ENCODE peak calls at places on chromosomes 11 and 22, in nine cellular contexts. One of them, this sample, is unnamed.

GRCh38 chr22:47564651-47565050 is 802.2 kb downstream of the TBC1D22A start:
- DNase-seq in astrocyte of the cerebellum: no peak
- DNase-seq in glutamatergic neuron: no peak
- DNase-seq in ascending aorta: no peak
- DNase-seq in kidney: no peak
- DNase-seq in CD8-positive, alpha-beta T cell: peak; percentile 25
- DNase-seq in chondrocyte: no peak
- DNase-seq in A549: no peak
- DNase-seq in tibial nerve: no peak
- DNase-seq in this sample: no peak

GRCh38 chr22:25970996-25971811 is 198.1 kb upstream of the SEZ6L start:
- DNase-seq in astrocyte of the cerebellum: no peak
- DNase-seq in glutamatergic neuron: no peak
- DNase-seq in ascending aorta: no peak
- DNase-seq in kidney: no peak
- DNase-seq in CD8-positive, alpha-beta T cell: no peak
- DNase-seq in chondrocyte: no peak
- DNase-seq in A549: no peak
- DNase-seq in tibial nerve: no peak
- DNase-seq in this sample: no peak

GRCh38 chr22:23074451-23074850 is 4.1 kb downstream of the GNAZ start:
- DNase-seq in astrocyte of the cerebellum: no peak
- DNase-seq in glutamatergic neuron: peak; percentile 7
- DNase-seq in ascending aorta: no peak
- DNase-seq in kidney: peak; percentile 59
- DNase-seq in CD8-positive, alpha-beta T cell: no peak
- DNase-seq in chondrocyte: peak; percentile 68
- DNase-seq in A549: no peak
- DNase-seq in tibial nerve: no peak
- DNase-seq in this sample: no peak

GRCh38 chr22:46067159-46068111 is 82.9 kb upstream of the PPARA start:
- DNase-seq in astrocyte of the cerebellum: no peak
- DNase-seq in glutamatergic neuron: peak; percentile 9
- DNase-seq in ascending aorta: peak; percentile 57
- DNase-seq in kidney: peak; percentile 32
- DNase-seq in CD8-positive, alpha-beta T cell: no peak
- DNase-seq in chondrocyte: no peak
- DNase-seq in A549: no peak
- DNase-seq in tibial nerve: peak; percentile 4
- DNase-seq in this sample: no peak

GRCh38 chr11:95230054-95231034 is 658 bp downstream of the SESN3 start:
- DNase-seq in astrocyte of the cerebellum: no peak
- DNase-seq in glutamatergic neuron: peak; percentile 63
- DNase-seq in ascending aorta: peak; percentile 63
- DNase-seq in kidney: peak; percentile 85
- DNase-seq in CD8-positive, alpha-beta T cell: peak; percentile 60
- DNase-seq in chondrocyte: peak; percentile 81
- DNase-seq in A549: peak; percentile 7
- DNase-seq in tibial nerve: no peak
- DNase-seq in this sample: peak; percentile 20

GRCh38 chr11:114209343-114209742 is 86.9 kb upstream of the NNMT start:
- DNase-seq in astrocyte of the cerebellum: no peak
- DNase-seq in glutamatergic neuron: no peak
- DNase-seq in ascending aorta: no peak
- DNase-seq in kidney: no peak
- DNase-seq in CD8-positive, alpha-beta T cell: no peak
- DNase-seq in chondrocyte: no peak
- DNase-seq in A549: no peak
- DNase-seq in tibial nerve: no peak
- DNase-seq in this sample: no peak

GRCh38 chr11:126053340-126054286 is 9.1 kb downstream of the CDON start:
- DNase-seq in astrocyte of the cerebellum: no peak
- DNase-seq in glutamatergic neuron: no peak
- DNase-seq in ascending aorta: no peak
- DNase-seq in kidney: no peak
- DNase-seq in CD8-positive, alpha-beta T cell: no peak
- DNase-seq in chondrocyte: no peak
- DNase-seq in A549: no peak
- DNase-seq in tibial nerve: no peak
- DNase-seq in this sample: no peak

GRCh38 chr22:48953103-48953720 is 874.5 kb downstream of the BRD1 start:
- DNase-seq in astrocyte of the cerebellum: no peak
- DNase-seq in glutamatergic neuron: no peak
- DNase-seq in ascending aorta: peak; percentile 13
- DNase-seq in kidney: no peak
- DNase-seq in CD8-positive, alpha-beta T cell: peak; percentile 38
- DNase-seq in chondrocyte: peak; percentile 14
- DNase-seq in A549: no peak
- DNase-seq in tibial nerve: no peak
- DNase-seq in this sample: peak; percentile 7

GRCh38 chr11:107928767-107929507 is 689 bp downstream of the RAB39A start:
- DNase-seq in astrocyte of the cerebellum: no peak
- DNase-seq in glutamatergic neuron: peak; percentile 50
- DNase-seq in ascending aorta: no peak
- DNase-seq in kidney: peak; percentile 71
- DNase-seq in CD8-positive, alpha-beta T cell: no peak
- DNase-seq in chondrocyte: no peak
- DNase-seq in A549: no peak
- DNase-seq in tibial nerve: no peak
- DNase-seq in this sample: no peak

GRCh38 chr11:95228081-95228859 is 2.7 kb downstream of the SESN3 start:
- DNase-seq in astrocyte of the cerebellum: no peak
- DNase-seq in glutamatergic neuron: no peak
- DNase-seq in ascending aorta: no peak
- DNase-seq in kidney: no peak
- DNase-seq in CD8-positive, alpha-beta T cell: no peak
- DNase-seq in chondrocyte: no peak
- DNase-seq in A549: no peak
- DNase-seq in tibial nerve: no peak
- DNase-seq in this sample: no peak

GRCh38 chr11:75059299-75059698 is 37.4 kb downstream of the OR2AT4 start:
- DNase-seq in astrocyte of the cerebellum: no peak
- DNase-seq in glutamatergic neuron: no peak
- DNase-seq in ascending aorta: no peak
- DNase-seq in kidney: no peak
- DNase-seq in CD8-positive, alpha-beta T cell: no peak
- DNase-seq in chondrocyte: no peak
- DNase-seq in A549: no peak
- DNase-seq in tibial nerve: no peak
- DNase-seq in this sample: no peak

GRCh38 chr11:75066061-75066460 is 30.6 kb downstream of the OR2AT4 start:
- DNase-seq in astrocyte of the cerebellum: no peak
- DNase-seq in glutamatergic neuron: no peak
- DNase-seq in ascending aorta: no peak
- DNase-seq in kidney: no peak
- DNase-seq in CD8-positive, alpha-beta T cell: no peak
- DNase-seq in chondrocyte: no peak
- DNase-seq in A549: no peak
- DNase-seq in tibial nerve: no peak
- DNase-seq in this sample: no peak

GRCh38 chr11:75068993-75069392 is 27.7 kb downstream of the OR2AT4 start:
- DNase-seq in astrocyte of the cerebellum: no peak
- DNase-seq in glutamatergic neuron: no peak
- DNase-seq in ascending aorta: no peak
- DNase-seq in kidney: no peak
- DNase-seq in CD8-positive, alpha-beta T cell: no peak
- DNase-seq in chondrocyte: no peak
- DNase-seq in A549: no peak
- DNase-seq in tibial nerve: no peak
- DNase-seq in this sample: no peak

GRCh38 chr11:75068559-75068958 is 28.1 kb downstream of the OR2AT4 start:
- DNase-seq in astrocyte of the cerebellum: no peak
- DNase-seq in glutamatergic neuron: no peak
- DNase-seq in ascending aorta: no peak
- DNase-seq in kidney: no peak
- DNase-seq in CD8-positive, alpha-beta T cell: no peak
- DNase-seq in chondrocyte: no peak
- DNase-seq in A549: no peak
- DNase-seq in tibial nerve: no peak
- DNase-seq in this sample: no peak

DNA sequence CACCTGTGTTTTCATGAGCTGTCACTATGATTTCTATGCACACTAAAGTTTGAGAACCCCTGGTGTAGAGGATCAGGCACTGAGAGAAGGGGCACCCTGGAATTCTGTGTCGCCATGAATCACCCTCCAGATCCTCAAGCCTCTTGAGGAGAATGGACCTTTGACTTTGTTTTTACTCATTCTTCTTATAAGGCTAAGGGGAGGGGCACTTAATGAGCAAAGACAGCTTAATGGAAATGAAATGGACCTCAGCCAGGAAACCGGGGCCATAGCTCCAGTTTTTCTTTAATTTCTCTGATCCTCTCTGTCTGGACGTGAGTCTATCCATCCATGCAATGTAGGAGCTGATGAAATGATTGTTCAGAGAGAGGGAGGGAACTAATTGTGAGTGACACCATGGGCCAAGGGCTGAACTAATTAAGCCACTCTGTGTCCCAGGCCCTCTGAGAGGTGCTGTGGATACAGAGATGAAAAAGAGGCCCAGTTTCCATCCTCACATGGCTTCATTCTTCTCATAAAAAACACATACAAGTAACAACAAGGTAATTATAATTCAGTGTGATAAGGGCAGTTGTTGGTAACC is 32.9 kb downstream of the OR2AT4 start:
- DNase-seq in astrocyte of the cerebellum: no peak
- DNase-seq in glutamatergic neuron: no peak
- DNase-seq in ascending aorta: no peak
- DNase-seq in kidney: no peak
- DNase-seq in CD8-positive, alpha-beta T cell: no peak
- DNase-seq in chondrocyte: no peak
- DNase-seq in A549: no peak
- DNase-seq in tibial nerve: no peak
- DNase-seq in this sample: no peak
- TF ChIP-seq CTCF in astrocyte of the cerebellum: no peak
- TF ChIP-seq CTCF in glutamatergic neuron: no peak
- TF ChIP-seq CTCF in ascending aorta: no peak
- TF ChIP-seq CTCF in kidney: no peak
- TF ChIP-seq CTCF in CD8-positive, alpha-beta T cell: no peak
- TF ChIP-seq CTCF in chondrocyte: no peak
- TF ChIP-seq CTCF in A549: no peak
- TF ChIP-seq CTCF in tibial nerve: no peak
- TF ChIP-seq CTCF in this sample: no peak

GRCh38 chr11:61295596-61295926 is 445 bp upstream of the VWCE start:
- DNase-seq in astrocyte of the cerebellum: no peak
- DNase-seq in glutamatergic neuron: no peak
- DNase-seq in ascending aorta: no peak
- DNase-seq in kidney: no peak
- DNase-seq in CD8-positive, alpha-beta T cell: no peak
- DNase-seq in chondrocyte: no peak
- DNase-seq in A549: no peak
- DNase-seq in tibial nerve: no peak
- DNase-seq in this sample: no peak

GRCh38 chr11:61297341-61297740 is 2.2 kb upstream of the VWCE start:
- DNase-seq in astrocyte of the cerebellum: no peak
- DNase-seq in glutamatergic neuron: no peak
- DNase-seq in ascending aorta: no peak
- DNase-seq in kidney: no peak
- DNase-seq in CD8-positive, alpha-beta T cell: no peak
- DNase-seq in chondrocyte: no peak
- DNase-seq in A549: no peak
- DNase-seq in tibial nerve: no peak
- DNase-seq in this sample: no peak

GRCh38 chr11:61290905-61291690 is 4.0 kb downstream of the VWCE start:
- DNase-seq in astrocyte of the cerebellum: no peak
- DNase-seq in glutamatergic neuron: no peak
- DNase-seq in ascending aorta: no peak
- DNase-seq in kidney: no peak
- DNase-seq in CD8-positive, alpha-beta T cell: no peak
- DNase-seq in chondrocyte: no peak
- DNase-seq in A549: no peak
- DNase-seq in tibial nerve: no peak
- DNase-seq in this sample: no peak

GRCh38 chr11:61294717-61295595 is at the start of gene VWCE:
- DNase-seq in astrocyte of the cerebellum: no peak
- DNase-seq in glutamatergic neuron: peak; percentile 85
- DNase-seq in ascending aorta: peak; percentile 67
- DNase-seq in kidney: peak; percentile 86
- DNase-seq in CD8-positive, alpha-beta T cell: peak; percentile 71
- DNase-seq in chondrocyte: no peak
- DNase-seq in A549: peak; percentile 62
- DNase-seq in tibial nerve: no peak
- DNase-seq in this sample: peak; percentile 37

GRCh38 chr11:61293869-61294716 is 1.0 kb downstream of the VWCE start:
- DNase-seq in astrocyte of the cerebellum: no peak
- DNase-seq in glutamatergic neuron: peak; percentile 67
- DNase-seq in ascending aorta: peak; percentile 72
- DNase-seq in kidney: peak; percentile 87
- DNase-seq in CD8-positive, alpha-beta T cell: no peak
- DNase-seq in chondrocyte: no peak
- DNase-seq in A549: peak; percentile 67
- DNase-seq in tibial nerve: peak; percentile 28
- DNase-seq in this sample: peak; percentile 19
- TF ChIP-seq CTCF in astrocyte of the cerebellum: no peak
- TF ChIP-seq CTCF in glutamatergic neuron: no peak
- TF ChIP-seq CTCF in ascending aorta: no peak
- TF ChIP-seq CTCF in kidney: no peak
- TF ChIP-seq CTCF in CD8-positive, alpha-beta T cell: no peak
- TF ChIP-seq CTCF in chondrocyte: no peak
- TF ChIP-seq CTCF in A549: no peak
- TF ChIP-seq CTCF in tibial nerve: no peak
- TF ChIP-seq CTCF in this sample: no peak

GRCh38 chr11:11157201-11157600 is 195.8 kb downstream of the CSNK2A3 start:
- DNase-seq in astrocyte of the cerebellum: no peak
- DNase-seq in glutamatergic neuron: peak; percentile 60
- DNase-seq in ascending aorta: no peak
- DNase-seq in kidney: no peak
- DNase-seq in CD8-positive, alpha-beta T cell: peak; percentile 77
- DNase-seq in chondrocyte: no peak
- DNase-seq in A549: peak; percentile 41
- DNase-seq in tibial nerve: no peak
- DNase-seq in this sample: no peak
- TF ChIP-seq CTCF in astrocyte of the cerebellum: peak; percentile 51
- TF ChIP-seq CTCF in glutamatergic neuron: peak; percentile 39
- TF ChIP-seq CTCF in ascending aorta: peak; percentile 29
- TF ChIP-seq CTCF in kidney: peak; percentile 34
- TF ChIP-seq CTCF in CD8-positive, alpha-beta T cell: peak; percentile 61
- TF ChIP-seq CTCF in chondrocyte: peak; percentile 73
- TF ChIP-seq CTCF in A549: peak; percentile 7
- TF ChIP-seq CTCF in tibial nerve: no peak
- TF ChIP-seq CTCF in this sample: no peak

DNA sequence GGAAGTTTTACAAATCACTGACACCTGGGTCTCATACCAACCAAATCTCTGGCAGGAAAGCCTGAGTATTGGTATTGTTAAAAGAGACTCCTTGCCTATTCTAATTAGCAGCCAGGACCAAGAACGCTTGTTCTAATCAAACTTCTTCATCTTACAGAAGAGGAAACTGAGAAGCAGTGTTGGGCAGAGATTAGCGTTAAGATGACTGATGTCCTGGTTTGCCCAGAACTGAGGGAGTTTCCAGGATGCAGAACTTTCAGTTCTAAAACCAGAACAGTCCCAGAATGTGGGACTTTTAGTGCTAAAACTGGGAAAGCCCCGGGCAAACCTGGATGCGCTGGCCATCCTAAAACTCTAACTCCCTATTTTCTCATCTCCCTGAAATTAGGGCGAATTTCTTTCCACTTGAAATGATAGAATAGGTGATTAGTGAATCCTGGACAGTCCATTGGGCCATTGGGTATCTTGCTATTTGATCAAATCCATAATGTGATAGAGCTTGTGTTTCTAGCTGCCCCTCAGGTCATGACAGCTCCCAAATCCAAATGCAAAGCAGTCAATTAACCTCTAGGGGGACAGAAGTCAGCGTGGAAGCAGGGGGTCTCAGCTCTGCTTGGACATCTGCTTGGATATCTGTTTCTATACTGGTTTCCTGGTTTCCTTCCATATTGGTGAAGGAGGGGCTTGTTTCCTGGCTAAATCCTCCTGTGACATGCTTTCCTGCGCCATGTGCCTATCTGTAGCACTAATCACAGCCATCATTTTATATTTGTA is 16.0 kb upstream of the TMPRSS13 start:
- DNase-seq in astrocyte of the cerebellum: no peak
- DNase-seq in glutamatergic neuron: no peak
- DNase-seq in ascending aorta: no peak
- DNase-seq in kidney: no peak
- DNase-seq in CD8-positive, alpha-beta T cell: no peak
- DNase-seq in chondrocyte: no peak
- DNase-seq in A549: no peak
- DNase-seq in tibial nerve: no peak
- DNase-seq in this sample: no peak
- TF ChIP-seq CTCF in astrocyte of the cerebellum: peak; percentile 2
- TF ChIP-seq CTCF in glutamatergic neuron: peak; percentile 57
- TF ChIP-seq CTCF in ascending aorta: no peak
- TF ChIP-seq CTCF in kidney: no peak
- TF ChIP-seq CTCF in CD8-positive, alpha-beta T cell: no peak
- TF ChIP-seq CTCF in chondrocyte: no peak
- TF ChIP-seq CTCF in A549: no peak
- TF ChIP-seq CTCF in tibial nerve: no peak
- TF ChIP-seq CTCF in this sample: no peak